ENCODE peak calls at places on chromosomes 2 and 18, in four cellular contexts. One of them, this sample, is unnamed.

GRCh38 chr18:38790786-38791185 is 1225.2 kb upstream of the CELF4 start:
- DNase-seq in adrenal gland: no peak
- DNase-seq in mesothelial cell of epicardium: no peak
- DNase-seq in MCF 10A: no peak
- DNase-seq in this sample: no peak

GRCh38 chr2:30686000-30686399 is 121.2 kb downstream of the CAPN13 start:
- DNase-seq in adrenal gland: no peak
- DNase-seq in mesothelial cell of epicardium: no peak
- DNase-seq in MCF 10A: no peak
- DNase-seq in this sample: no peak

GRCh38 chr2:27095745-27096651 is 9.4 kb downstream of the KHK start:
- DNase-seq in adrenal gland: peak
- DNase-seq in mesothelial cell of epicardium: no peak
- DNase-seq in MCF 10A: peak
- DNase-seq in this sample: no peak

GRCh38 chr2:127884436-127884835 is 1.3 kb downstream of the AMMECR1L start:
- DNase-seq in adrenal gland: no peak
- DNase-seq in mesothelial cell of epicardium: no peak
- DNase-seq in MCF 10A: peak
- DNase-seq in this sample: no peak

GRCh38 chr2:128440666-128441340 is 122.1 kb upstream of the HS6ST1 start:
- DNase-seq in adrenal gland: peak
- DNase-seq in mesothelial cell of epicardium: peak
- DNase-seq in MCF 10A: no peak
- DNase-seq in this sample: no peak

GRCh38 chr2:144265654-144266053 is 254.3 kb downstream of the ZEB2 start:
- DNase-seq in adrenal gland: no peak
- DNase-seq in mesothelial cell of epicardium: no peak
- DNase-seq in MCF 10A: no peak
- DNase-seq in this sample: no peak

GRCh38 chr2:72204156-72204781 is 56.6 kb upstream of the CYP26B1 start:
- DNase-seq in adrenal gland: no peak
- DNase-seq in mesothelial cell of epicardium: no peak
- DNase-seq in MCF 10A: no peak
- DNase-seq in this sample: no peak

GRCh38 chr2:74399785-74400184 is 19.7 kb upstream of the DCTN1 start:
- DNase-seq in adrenal gland: no peak
- DNase-seq in mesothelial cell of epicardium: no peak
- DNase-seq in MCF 10A: peak
- DNase-seq in this sample: no peak

GRCh38 chr2:28652217-28652616 is 99.4 kb upstream of the PPP1CB start:
- DNase-seq in adrenal gland: no peak
- DNase-seq in mesothelial cell of epicardium: no peak
- DNase-seq in MCF 10A: no peak
- DNase-seq in this sample: no peak

GRCh38 chr18:4058179-4058578 is 396.9 kb downstream of the DLGAP1 start:
- DNase-seq in adrenal gland: no peak
- DNase-seq in mesothelial cell of epicardium: no peak
- DNase-seq in MCF 10A: no peak
- DNase-seq in this sample: no peak

GRCh38 chr2:30230479-30230854 is 867 bp upstream of the LBH start:
- DNase-seq in adrenal gland: no peak
- DNase-seq in mesothelial cell of epicardium: peak
- DNase-seq in MCF 10A: no peak
- DNase-seq in this sample: peak

GRCh38 chr18:51195086-51195601 is 2.3 kb downstream of the MEX3C start:
- DNase-seq in adrenal gland: no peak
- DNase-seq in mesothelial cell of epicardium: no peak
- DNase-seq in MCF 10A: peak
- DNase-seq in this sample: no peak

GRCh38 chr18:51196811-51197660 is 445 bp downstream of the MEX3C start:
- DNase-seq in adrenal gland: peak
- DNase-seq in mesothelial cell of epicardium: peak
- DNase-seq in MCF 10A: peak
- DNase-seq in this sample: no peak

GRCh38 chr18:51195602-51196115 is 1.8 kb downstream of the MEX3C start:
- DNase-seq in adrenal gland: peak
- DNase-seq in mesothelial cell of epicardium: no peak
- DNase-seq in MCF 10A: peak
- DNase-seq in this sample: no peak

GRCh38 chr18:51196116-51196810 is 1.2 kb downstream of the MEX3C start:
- DNase-seq in adrenal gland: peak
- DNase-seq in mesothelial cell of epicardium: no peak
- DNase-seq in MCF 10A: peak
- DNase-seq in this sample: peak

GRCh38 chr18:51197661-51198424 is at the start of gene MEX3C:
- DNase-seq in adrenal gland: peak
- DNase-seq in mesothelial cell of epicardium: peak
- DNase-seq in MCF 10A: peak
- DNase-seq in this sample: peak
- TF ChIP-seq CTCF in adrenal gland: peak
- TF ChIP-seq CTCF in mesothelial cell of epicardium: no peak
- TF ChIP-seq CTCF in MCF 10A: no peak
- TF ChIP-seq CTCF in this sample: peak

DNA sequence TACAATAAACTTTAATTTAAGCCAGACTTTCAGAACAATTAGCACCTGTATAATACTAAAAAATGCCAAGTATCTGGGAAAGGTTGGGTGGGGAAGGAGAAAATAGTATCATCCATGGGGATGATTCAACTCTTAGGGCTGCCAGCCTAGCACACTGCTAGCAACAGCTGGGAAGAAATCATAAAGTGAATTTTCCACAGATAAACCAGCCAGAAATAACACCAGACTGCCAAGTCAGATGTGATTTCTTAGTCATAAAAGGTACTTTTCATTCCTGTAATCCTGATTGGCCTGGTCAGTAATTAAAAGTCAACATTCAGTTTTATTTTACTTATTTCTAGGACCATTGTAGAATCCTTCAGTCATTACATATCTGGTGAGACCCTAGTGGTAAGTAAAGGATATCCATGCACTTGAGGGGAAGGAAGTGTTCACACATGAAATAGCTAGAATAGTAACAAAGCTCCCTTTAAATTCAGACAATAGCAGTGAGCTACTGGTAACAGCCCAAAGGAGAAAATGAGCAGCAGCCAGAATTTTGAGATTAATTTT is 59.4 kb downstream of the LIMS1 start:
- DNase-seq in adrenal gland: no peak
- DNase-seq in mesothelial cell of epicardium: no peak
- DNase-seq in MCF 10A: peak
- DNase-seq in this sample: no peak
- TF ChIP-seq CTCF in adrenal gland: no peak
- TF ChIP-seq CTCF in mesothelial cell of epicardium: no peak
- TF ChIP-seq CTCF in MCF 10A: no peak
- TF ChIP-seq CTCF in this sample: peak

GRCh38 chr2:219726916-219727315 is 99.5 kb downstream of the SLC4A3 start:
- DNase-seq in adrenal gland: no peak
- DNase-seq in mesothelial cell of epicardium: no peak
- DNase-seq in MCF 10A: peak
- DNase-seq in this sample: no peak
- TF ChIP-seq CTCF in adrenal gland: no peak
- TF ChIP-seq CTCF in mesothelial cell of epicardium: no peak
- TF ChIP-seq CTCF in MCF 10A: no peak
- TF ChIP-seq CTCF in this sample: no peak

DNA sequence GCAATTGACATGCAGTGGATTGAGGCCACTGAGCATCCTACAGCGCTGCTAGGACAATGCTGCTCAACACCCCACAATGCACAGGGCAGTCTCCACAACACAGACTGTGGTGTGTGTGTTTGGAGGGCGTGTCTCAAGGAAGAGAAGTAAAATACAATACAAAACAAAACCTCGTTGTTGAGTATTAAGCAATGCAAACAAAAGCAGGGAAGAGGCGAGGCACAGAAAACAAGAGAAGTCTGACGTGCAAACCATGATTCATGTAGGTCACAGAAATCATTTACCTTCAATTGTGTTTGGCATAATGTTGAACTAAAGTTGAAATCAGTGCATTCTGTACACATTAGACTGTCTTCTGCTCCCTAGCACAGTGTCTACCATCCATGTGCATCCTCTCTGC is 260.9 kb downstream of the PHLPP1 start:
- DNase-seq in adrenal gland: no peak
- DNase-seq in mesothelial cell of epicardium: no peak
- DNase-seq in MCF 10A: peak
- DNase-seq in this sample: no peak
- TF ChIP-seq CTCF in adrenal gland: no peak
- TF ChIP-seq CTCF in mesothelial cell of epicardium: no peak
- TF ChIP-seq CTCF in MCF 10A: no peak
- TF ChIP-seq CTCF in this sample: no peak

This sample was measured in ascending aorta.